ENCODE peak calls at places on chromosomes 7 and 10, in seven cellular contexts. Y is GM12892, G is K562, Q is HepG2, I is SK-N-SH, V is GM12878, D is H1. H is an unnamed sample.

GRCh38 chr7:141208539-141208938 is 134.7 kb downstream of the TMEM178B start:
- DNase-seq in D (no peak), Y (no peak), V (no peak), Q (no peak), G (no peak), I (no peak), H (no peak)

GRCh38 chr10:119832956-119833355 is 39.7 kb downstream of the MCMBP start:
- DNase-seq in Q (no peak), G (no peak), V (no peak), I (no peak), Y (no peak), D (no peak), H (no peak)

GRCh38 chr10:95504187-95504800 is 56.9 kb downstream of the SORBS1 start:
- DNase-seq in G (peak), Q (no peak), D (no peak), Y (no peak), V (no peak), I (no peak), H (no peak)

GRCh38 chr7:130566168-130566897 is 74.4 kb downstream of the MEST start:
- DNase-seq in V (no peak), Q (no peak), Y (no peak), G (peak), I (no peak), D (no peak), H (no peak)

GRCh38 chr10:79300711-79301110 is 46.6 kb upstream of the PPIF start:
- DNase-seq in V (no peak), G (no peak), Q (no peak), D (no peak), I (no peak), Y (no peak), H (no peak)

GRCh38 chr7:35680403-35681013 is 14.4 kb downstream of the HERPUD2 start:
- DNase-seq in I (no peak), Q (no peak), G (no peak), D (no peak), V (no peak), Y (no peak), H (no peak)

GRCh38 chr10:78290131-78290750 is 256.6 kb downstream of the RPS24 start:
- DNase-seq in V (no peak), I (no peak), Q (no peak), G (no peak), D (no peak), Y (no peak), H (no peak)

GRCh38 chr10:78911533-78912340 is 157.0 kb upstream of the ZMIZ1 start:
- DNase-seq in Y (no peak), V (no peak), D (no peak), Q (no peak), I (no peak), G (no peak), H (no peak)

GRCh38 chr7:128176696-128177095 is 64.4 kb upstream of the LEP start:
- DNase-seq in V (no peak), Y (no peak), G (peak), D (no peak), Q (no peak), I (no peak), H (no peak)

GRCh38 chr7:4707134-4707651 is 25.1 kb downstream of the FOXK1 start:
- DNase-seq in I (no peak), G (no peak), Q (no peak), D (peak), V (no peak), Y (no peak), H (no peak)

GRCh38 chr7:139629392-139630082 is 106.1 kb downstream of the CLEC2L start:
- DNase-seq in Y (no peak), Q (no peak), I (no peak), G (peak), V (no peak), D (no peak), H (no peak)

GRCh38 chr7:155997431-155998327 is 185.4 kb upstream of the SHH start:
- DNase-seq in V (no peak), Y (no peak), Q (no peak), G (no peak), I (no peak), D (no peak), H (no peak)

GRCh38 chr7:2399848-2400587 is 3.4 kb upstream of the CHST12 start:
- DNase-seq in Q (peak), V (no peak), G (peak), D (no peak), Y (no peak), I (peak), H (no peak)

GRCh38 chr7:6160191-6160623 is 112.2 kb downstream of the CYTH3 start:
- DNase-seq in V (no peak), G (no peak), I (peak), Y (no peak), D (no peak), Q (no peak), H (no peak)

GRCh38 chr10:2978111-2978510 is 89.2 kb upstream of the PFKP start:
- DNase-seq in G (peak), D (no peak), Q (peak), I (peak), V (peak), Y (no peak), H (no peak)

GRCh38 chr7:3149231-3149960 is 105.7 kb upstream of the CARD11 start:
- DNase-seq in Y (no peak), Q (no peak), I (no peak), V (no peak), G (no peak), D (no peak), H (no peak)

GRCh38 chr10:99595770-99596465 is 24.3 kb downstream of the SLC25A28 start:
- DNase-seq in Y (no peak), D (peak), V (no peak), I (no peak), G (peak), Q (no peak), H (no peak)

GRCh38 chr7:64744680-64745079 is 49.5 kb upstream of the ZNF138 start:
- DNase-seq in D (no peak), Y (no peak), G (no peak), V (no peak), Q (no peak), I (no peak), H (no peak)

GRCh38 chr7:48427671-48428070 is 256.4 kb downstream of the ABCA13 start:
- DNase-seq in Q (no peak), D (no peak), I (no peak), V (no peak), G (no peak), Y (no peak), H (no peak)

GRCh38 chr7:105876964-105877601 is 684 bp upstream of the ATXN7L1 start:
- DNase-seq in G (peak), D (peak), Y (no peak), Q (peak), I (peak), V (no peak), H (no peak)

GRCh38 chr10:64036996-64037666 is 515.9 kb downstream of the REEP3 start:
- DNase-seq in D (no peak), G (no peak), Y (no peak), Q (no peak), I (no peak), V (no peak), H (no peak)

GRCh38 chr7:20403356-20403755 is 72.7 kb downstream of the ITGB8 start:
- DNase-seq in Q (no peak), I (no peak), G (no peak), V (no peak), Y (no peak), D (no peak), H (no peak)

GRCh38 chr7:16708980-16709379 is 44.6 kb upstream of the TSPAN13 start:
- DNase-seq in G (peak), Q (no peak), Y (no peak), V (no peak), I (no peak), D (no peak), H (no peak)

GRCh38 chr10:86363184-86363832 is 3.3 kb downstream of the GRID1 start:
- DNase-seq in Y (peak), I (no peak), D (no peak), V (no peak), G (peak), Q (no peak), H (peak)

GRCh38 chr7:2508327-2509231 is 11.0 kb upstream of the LFNG start:
- DNase-seq in Y (no peak), G (no peak), V (no peak), Q (no peak), I (no peak), D (no peak), H (peak)

GRCh38 chr10:4024846-4025245 is 239.8 kb upstream of the KLF6 start:
- DNase-seq in Y (no peak), Q (no peak), I (no peak), G (no peak), D (no peak), V (no peak), H (no peak)

GRCh38 chr10:127922675-127923366 is 15.9 kb downstream of the PTPRE start:
- DNase-seq in G (no peak), V (no peak), I (peak), Y (no peak), Q (peak), D (no peak), H (no peak)

GRCh38 chr7:132161231-132161915 is 414.9 kb downstream of the PLXNA4 start:
- DNase-seq in Q (no peak), I (peak), G (peak), V (no peak), D (no peak), Y (no peak), H (no peak)
- TF ChIP-seq TAF1 in Q (no peak), I (no peak), G (no peak), V (no peak), D (no peak), Y (no peak), H (no peak)

DNA sequence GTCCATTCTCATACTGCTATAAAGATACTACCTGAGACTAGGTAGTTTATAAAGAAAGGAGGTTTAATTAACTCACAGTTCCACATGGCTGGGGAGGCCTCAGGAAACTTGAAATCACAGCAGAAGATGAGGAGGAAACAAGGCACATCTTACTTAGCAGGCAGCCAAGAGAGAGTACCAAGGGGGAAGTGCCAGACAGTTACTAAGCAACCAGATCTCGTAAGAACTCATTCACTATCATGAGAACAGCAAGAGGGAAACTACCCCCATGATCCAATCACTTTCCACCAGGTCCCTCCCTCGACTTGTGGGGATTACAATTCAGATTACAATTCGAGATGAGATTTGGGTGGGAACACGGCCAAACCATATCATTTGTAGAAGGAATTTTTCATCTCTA is 36.3 kb downstream of the NHLRC2 start:
- DNase-seq in D (no peak), V (no peak), Y (no peak), G (no peak), Q (no peak), I (no peak), H (no peak)
- TF ChIP-seq TAF1 in D (no peak), V (no peak), Y (no peak), G (no peak), Q (no peak), I (no peak), H (no peak)

DNA sequence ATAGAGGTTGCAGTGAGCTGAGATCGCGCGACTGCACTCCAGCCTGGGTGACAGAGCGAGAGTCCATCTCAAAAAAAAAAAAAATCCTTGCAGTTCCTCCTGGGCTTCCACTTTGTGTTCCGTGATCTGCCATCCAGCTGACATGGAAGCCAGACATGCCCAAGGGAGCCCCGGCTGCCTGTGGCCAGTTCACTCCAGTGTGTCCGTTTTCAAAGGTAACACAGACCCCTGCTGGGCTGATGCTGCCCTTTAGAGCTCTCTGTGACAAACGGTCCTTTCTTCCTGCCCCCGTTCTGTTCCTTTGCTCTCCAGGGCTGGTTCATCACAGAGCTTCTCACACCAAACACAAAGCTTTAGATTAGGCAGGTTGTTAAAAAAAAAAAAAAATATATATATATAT is 130.8 kb downstream of the CUL2 start:
- DNase-seq in Y (no peak), I (peak), G (no peak), V (no peak), D (no peak), Q (peak), H (no peak)
- TF ChIP-seq TAF1 in Y (no peak), I (no peak), G (no peak), V (no peak), D (no peak), Q (no peak), H (no peak)

GRCh38 chr7:50092579-50093411 is at the start of gene ZPBP:
- DNase-seq in I (peak), G (peak), V (peak), Q (peak), D (no peak), Y (peak), H (peak)
- TF ChIP-seq TAF1 in I (no peak), G (no peak), V (peak), Q (no peak), D (peak), Y (no peak), H (peak)

GRCh38 chr10:74923556-74923955 is 97.2 kb downstream of the KAT6B start:
- DNase-seq in Q (no peak), G (peak), D (no peak), V (no peak), Y (no peak), I (no peak), H (no peak)
- TF ChIP-seq TAF1 in Q (no peak), G (no peak), D (no peak), V (no peak), Y (no peak), I (no peak), H (no peak)

DNA sequence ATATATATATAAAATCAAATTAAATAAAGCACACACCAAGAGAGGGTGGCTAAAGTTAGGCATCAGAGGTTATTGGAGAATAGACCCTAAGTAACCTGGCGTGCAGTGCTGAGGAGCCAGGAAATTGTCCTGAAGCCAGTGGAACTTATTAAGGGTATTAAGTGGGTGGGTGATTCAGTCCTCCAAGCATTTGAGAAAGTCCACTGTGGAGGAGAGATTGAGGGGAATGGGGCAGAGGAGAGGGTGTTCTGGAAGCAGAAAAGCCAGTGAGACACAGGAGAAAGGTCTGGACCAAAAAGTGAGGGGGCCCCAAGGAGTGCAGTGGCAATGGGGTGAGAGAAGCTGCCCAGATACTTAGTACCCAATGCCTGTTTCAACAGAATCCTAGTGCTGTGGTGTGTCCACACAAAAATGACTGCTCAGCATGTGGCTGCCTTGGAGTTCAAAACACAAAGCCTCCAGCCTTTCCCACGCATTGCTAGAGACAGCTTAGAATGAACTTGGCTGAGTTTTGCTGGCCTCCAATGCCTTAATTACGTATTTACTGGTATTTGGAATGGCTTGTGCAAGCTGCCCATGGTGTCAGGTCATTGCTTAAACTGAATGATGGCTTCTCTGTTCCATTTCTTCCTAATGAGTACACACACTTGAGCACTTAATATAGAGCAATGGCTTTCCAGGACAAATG is 44.9 kb upstream of the CHST15 start:
- DNase-seq in V (no peak), I (no peak), Y (no peak), Q (no peak), D (no peak), G (no peak), H (no peak)
- TF ChIP-seq TAF1 in V (no peak), I (no peak), Y (no peak), Q (no peak), D (no peak), G (no peak), H (no peak)

H was measured in GM12891.